ENCODE peak calls at places on chromosomes 12 and 14, in four cellular contexts. J, O, H and B are unnamed samples.

GRCh38 chr12:50723870-50724269 is 40.0 kb upstream of the ATF1 start:
- DNase-seq in J (no peak), O (no peak), H (no peak), B (no peak)

GRCh38 chr12:64180951-64181350 is 41.1 kb downstream of the KICS2 start:
- DNase-seq in J (no peak), O (no peak), H (no peak), B (no peak)

GRCh38 chr14:101962503-101962874 is 1.9 kb upstream of the DYNC1H1 start:
- DNase-seq in J (no peak), O (no peak), H (no peak), B (peak; percentile 59)

GRCh38 chr14:92316937-92317336 is 6.0 kb upstream of the SLC24A4 start:
- DNase-seq in J (no peak), O (no peak), H (no peak), B (no peak)

GRCh38 chr12:111215891-111216290 is 153.0 kb downstream of the PHETA1 start:
- DNase-seq in J (no peak), O (no peak), H (no peak), B (no peak)

GRCh38 chr12:39619660-39620433 is at the start of gene ABCD2:
- DNase-seq in J (no peak), O (peak; percentile 61), H (peak; percentile 89), B (peak; percentile 63)

GRCh38 chr14:79578470-79578869 is 632.8 kb downstream of the DIO2 start:
- DNase-seq in J (no peak), O (no peak), H (no peak), B (no peak)

GRCh38 chr12:6735448-6736191 is 11.8 kb downstream of the COPS7A start:
- DNase-seq in J (peak; percentile 70), O (peak; percentile 58), H (peak; percentile 76), B (peak; percentile 70)

GRCh38 chr12:27279836-27280235 is 35.8 kb downstream of the STK38L start:
- DNase-seq in J (no peak), O (no peak), H (no peak), B (no peak)

GRCh38 chr14:105475269-105475915 is 771 bp downstream of the CRIP2 start:
- DNase-seq in J (no peak), O (peak; percentile 71), H (no peak), B (no peak)

GRCh38 chr12:69443916-69444315 is 26.3 kb upstream of the FRS2 start:
- DNase-seq in J (no peak), O (no peak), H (no peak), B (no peak)

GRCh38 chr12:65628061-65628460 is 196.2 kb upstream of the HMGA2 start:
- DNase-seq in J (no peak), O (no peak), H (no peak), B (no peak)
- H3K4me3 ChIP-seq in J (no peak overlapping the region), O (no peak overlapping the region), H (no peak overlapping the region), B (no peak overlapping the region)

DNA sequence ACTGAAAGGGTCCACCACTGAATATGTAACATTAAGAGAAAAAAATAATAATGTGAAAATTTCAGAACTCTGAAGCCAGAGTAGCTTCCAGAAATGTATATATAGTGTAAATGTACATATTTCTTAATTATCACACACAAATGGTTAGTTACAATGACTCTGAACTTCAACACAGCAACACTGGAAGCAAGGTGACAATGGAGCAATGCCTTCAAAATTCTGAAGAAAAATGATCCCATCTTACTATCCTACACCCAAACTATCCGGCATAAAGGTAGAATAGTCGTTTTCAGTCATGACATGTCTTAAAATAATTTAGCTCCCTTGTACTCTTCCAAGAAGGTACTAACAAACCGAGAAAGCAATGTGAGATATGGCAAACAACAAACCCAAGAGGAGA is 11.9 kb downstream of the NAP1L1 start:
- DNase-seq in J (no peak), O (no peak), H (no peak), B (no peak)
- H3K27ac ChIP-seq in J (no peak overlapping the region), O (no peak overlapping the region), H (peak overlapping the region; percentile 78), B (no peak overlapping the region)

DNA sequence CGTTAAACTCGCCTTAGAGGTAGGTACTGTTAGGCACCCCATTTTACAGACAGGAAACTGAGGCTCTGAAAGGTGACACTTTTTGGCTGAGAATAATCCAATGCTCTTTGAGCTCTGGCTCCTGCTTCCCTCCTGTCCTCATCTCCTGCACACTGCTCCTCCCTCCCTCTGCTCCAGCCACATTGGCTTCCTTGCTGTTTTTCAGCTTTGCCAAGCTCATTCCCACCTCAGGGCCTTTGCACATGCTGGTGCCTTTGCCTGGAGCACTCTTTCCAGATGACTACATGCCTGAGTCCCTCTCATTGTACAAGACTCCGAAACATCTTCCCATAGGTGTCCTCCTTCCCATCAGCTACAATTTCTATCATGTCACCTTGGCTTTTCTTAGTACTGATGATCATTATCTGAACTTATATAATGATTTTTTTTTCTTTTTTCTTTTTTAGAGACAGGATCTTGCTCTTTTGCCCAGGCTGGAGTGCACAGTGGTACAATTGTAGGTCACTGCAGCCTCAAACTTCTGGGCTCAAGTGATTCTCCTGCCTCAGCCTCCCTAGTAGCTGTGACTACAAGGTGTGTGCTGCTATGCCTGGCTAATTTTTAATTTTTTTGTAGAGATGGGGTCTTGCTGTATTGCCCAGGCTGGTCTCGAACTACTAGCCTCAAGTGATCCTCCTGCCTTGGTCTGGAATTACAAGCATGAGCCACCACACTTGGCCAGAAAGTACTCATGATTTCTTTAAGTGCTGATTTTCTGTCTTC is 15.2 kb downstream of the MSI1 start:
- DNase-seq in J (no peak), O (no peak), H (no peak), B (no peak)
- TF ChIP-seq CTCF in J (no peak), O (no peak), H (no peak), B (no peak)

GRCh38 chr12:57235728-57236131 is 6.2 kb downstream of the SHMT2 start:
- DNase-seq in J (no peak), O (no peak), H (no peak), B (no peak)
- H3K4me3 ChIP-seq in J (peak overlapping the region; percentile 29), O (peak overlapping the region; percentile 49), H (no peak overlapping the region), B (no peak overlapping the region)

GRCh38 chr14:21437063-21437901 is 18.6 kb downstream of the CHD8 start:
- DNase-seq in J (peak; percentile 96), O (peak; percentile 99), H (peak; percentile 100), B (peak; percentile 100)

GRCh38 chr14:21440857-21441256 is 15.1 kb downstream of the CHD8 start:
- DNase-seq in J (no peak), O (no peak), H (no peak), B (no peak)

GRCh38 chr14:21431126-21431525 is 24.8 kb downstream of the CHD8 start:
- DNase-seq in J (no peak), O (no peak), H (no peak), B (no peak)

DNA sequence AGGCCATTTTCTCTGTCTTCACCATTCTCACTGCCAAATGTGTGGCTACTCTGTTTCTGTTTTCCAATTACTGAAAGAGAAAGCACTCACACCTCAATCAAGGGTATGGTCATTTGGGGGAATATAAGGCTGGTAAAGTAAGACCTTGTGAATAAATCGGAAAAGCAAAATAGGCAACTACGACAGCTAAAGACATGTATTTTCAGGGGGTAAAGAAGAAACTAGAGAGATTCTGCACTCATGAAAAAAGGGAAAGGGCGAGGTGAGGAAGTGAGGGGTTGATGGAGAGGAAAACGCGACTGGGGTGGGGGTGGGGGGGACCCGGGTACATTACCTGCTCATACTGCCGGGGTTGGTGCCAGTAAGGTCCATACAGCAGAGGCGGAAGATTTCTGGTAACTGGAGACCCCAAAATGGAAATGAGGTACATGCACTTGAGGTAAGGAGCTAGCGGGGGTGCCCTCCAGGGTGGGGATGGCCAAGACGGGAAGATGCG is 19.3 kb downstream of the CHD8 start:
- DNase-seq in J (no peak), O (no peak), H (no peak), B (no peak)
- H3K27ac ChIP-seq in J (peak overlapping the region; percentile 97), O (peak overlapping the region; percentile 94), H (peak overlapping the region; percentile 98), B (peak overlapping the region; percentile 68)

GRCh38 chr12:32874083-32874482 is 22.5 kb downstream of the PKP2 start:
- DNase-seq in J (no peak), O (no peak), H (no peak), B (peak; percentile 45)

GRCh38 chr12:32874926-32875325 is 21.7 kb downstream of the PKP2 start:
- DNase-seq in J (no peak), O (no peak), H (no peak), B (no peak)

GRCh38 chr12:32877670-32878459 is 18.7 kb downstream of the PKP2 start:
- DNase-seq in J (no peak), O (peak; percentile 54), H (peak; percentile 48), B (no peak)

GRCh38 chr12:32881107-32881506 is 15.5 kb downstream of the PKP2 start:
- DNase-seq in J (no peak), O (no peak), H (peak; percentile 85), B (no peak)

GRCh38 chr12:32875990-32876389 is 20.6 kb downstream of the PKP2 start:
- DNase-seq in J (no peak), O (no peak), H (no peak), B (no peak)
- TF ChIP-seq CTCF in J (no peak), O (no peak), H (no peak), B (no peak)